ENCODE peak calls at places on chromosome 14, in five cellular contexts. T is HepG2, Q is GM12878, B is SK-N-SH, V is K562. E is an unnamed sample.

GRCh38 chr14:35050652-35051051 is 4.6 kb downstream of the FAM177A1 start:
- DNase-seq in V (peak; percentile 70), T (peak; percentile 87), Q (no peak), B (no peak), E (peak; percentile 72)

GRCh38 chr14:91357731-91358319 is 59.8 kb downstream of the CCDC88C start:
- DNase-seq in T (no peak), B (no peak), V (no peak), Q (no peak), E (no peak)

GRCh38 chr14:103185051-103186027 is 62.1 kb downstream of the TNFAIP2 start:
- DNase-seq in T (peak; percentile 27), V (no peak), B (peak; percentile 65), Q (no peak), E (peak; percentile 38)

GRCh38 chr14:55705651-55706340 is 125.8 kb downstream of the KTN1 start:
- DNase-seq in V (no peak), T (peak; percentile 6), Q (no peak), B (no peak), E (no peak)

GRCh38 chr14:68146812-68147211 is 327.2 kb downstream of the RAD51B start:
- DNase-seq in T (no peak), B (no peak), Q (no peak), V (no peak), E (peak; percentile 96)

GRCh38 chr14:49992901-49993335 is 100.0 kb downstream of the ARF6 start:
- DNase-seq in V (no peak), T (peak; percentile 86), Q (peak; percentile 87), B (no peak), E (peak; percentile 91)

GRCh38 chr14:58898655-58899316 is 261.0 kb downstream of the DACT1 start:
- DNase-seq in Q (no peak), V (no peak), B (no peak), T (no peak), E (peak; percentile 97)

GRCh38 chr14:21095430-21096205 is 2.8 kb downstream of the ZNF219 start:
- DNase-seq in Q (no peak), T (no peak), B (peak; percentile 19), V (no peak), E (peak; percentile 51)

GRCh38 chr14:75333523-75334190 is 55.0 kb downstream of the FOS start:
- DNase-seq in B (no peak), V (no peak), T (no peak), Q (no peak), E (no peak)

GRCh38 chr14:80981673-80982072 is 26.3 kb downstream of the TSHR start:
- DNase-seq in B (no peak), T (no peak), Q (no peak), V (no peak), E (no peak)

GRCh38 chr14:80981156-80981555 is 25.7 kb downstream of the TSHR start:
- DNase-seq in V (no peak), T (no peak), B (no peak), Q (no peak), E (no peak)

GRCh38 chr14:80979951-80980350 is 24.5 kb downstream of the TSHR start:
- DNase-seq in Q (no peak), B (no peak), T (no peak), V (no peak), E (no peak)

GRCh38 chr14:80978403-80978802 is 23.0 kb downstream of the TSHR start:
- DNase-seq in V (no peak), B (peak; percentile 19), T (no peak), Q (no peak), E (no peak)

GRCh38 chr14:80982711-80983110 is 27.3 kb downstream of the TSHR start:
- DNase-seq in B (no peak), Q (no peak), T (no peak), V (no peak), E (no peak)
- TF ChIP-seq MXI1 in B (no peak), Q (no peak), T (no peak), V (no peak), E (no peak)

GRCh38 chr14:104580961-104581360 is 1.4 kb downstream of the C14orf180 start:
- DNase-seq in V (no peak), Q (no peak), B (peak; percentile 83), T (no peak), E (peak; percentile 4)
- TF ChIP-seq MXI1 in V (no peak), Q (no peak), B (peak; percentile 46), T (no peak), E (no peak)

GRCh38 chr14:92985521-92985920 is 62.6 kb downstream of the CHGA start:
- DNase-seq in T (no peak), B (no peak), Q (no peak), V (no peak), E (no peak)

GRCh38 chr14:92987148-92987570 is 64.2 kb downstream of the CHGA start:
- DNase-seq in V (no peak), Q (no peak), B (no peak), T (no peak), E (no peak)

GRCh38 chr14:92984896-92985295 is 61.9 kb downstream of the CHGA start:
- DNase-seq in T (peak; percentile 99), B (no peak), V (no peak), Q (no peak), E (no peak)

GRCh38 chr14:92987713-92988510 is 65.0 kb downstream of the CHGA start:
- DNase-seq in Q (no peak), V (no peak), T (no peak), B (peak; percentile 88), E (no peak)

GRCh38 chr14:92986254-92987147 is 63.6 kb downstream of the CHGA start:
- DNase-seq in Q (no peak), T (peak; percentile 92), B (peak; percentile 69), V (no peak), E (peak; percentile 70)
- TF ChIP-seq MXI1 in Q (no peak), T (no peak), B (no peak), V (no peak), E (no peak)

GRCh38 chr14:65185859-65186258 is 83.5 kb upstream of the MAX start:
- DNase-seq in Q (no peak), V (no peak), T (no peak), B (no peak), E (no peak)

GRCh38 chr14:65177551-65177950 is 75.2 kb upstream of the MAX start:
- DNase-seq in T (no peak), B (no peak), V (no peak), Q (no peak), E (no peak)

GRCh38 chr14:65184032-65184764 is 81.9 kb upstream of the MAX start:
- DNase-seq in Q (no peak), V (no peak), B (no peak), T (no peak), E (peak; percentile 32)

GRCh38 chr14:65180725-65181025 is 78.4 kb upstream of the MAX start:
- DNase-seq in B (no peak), V (no peak), Q (no peak), T (no peak), E (no peak)

GRCh38 chr14:65179918-65180724 is 77.8 kb upstream of the MAX start:
- DNase-seq in V (no peak), T (no peak), Q (peak; percentile 94), B (no peak), E (peak; percentile 89)
- TF ChIP-seq MXI1 in V (no peak), T (no peak), Q (peak; percentile 31), B (no peak), E (no peak)

GRCh38 chr14:96176811-96177211 is 27.8 kb upstream of the BDKRB2 start:
- DNase-seq in T (no peak), B (no peak), V (no peak), Q (no peak), E (peak; percentile 91)

GRCh38 chr14:96178674-96179321 is 25.8 kb upstream of the BDKRB2 start:
- DNase-seq in Q (no peak), V (no peak), B (no peak), T (no peak), E (peak; percentile 62)

GRCh38 chr14:96173646-96174475 is 30.8 kb upstream of the BDKRB2 start:
- DNase-seq in V (no peak), B (no peak), T (no peak), Q (no peak), E (no peak)

GRCh38 chr14:96177766-96178377 is 26.8 kb upstream of the BDKRB2 start:
- DNase-seq in T (no peak), Q (no peak), V (no peak), B (no peak), E (no peak)

DNA sequence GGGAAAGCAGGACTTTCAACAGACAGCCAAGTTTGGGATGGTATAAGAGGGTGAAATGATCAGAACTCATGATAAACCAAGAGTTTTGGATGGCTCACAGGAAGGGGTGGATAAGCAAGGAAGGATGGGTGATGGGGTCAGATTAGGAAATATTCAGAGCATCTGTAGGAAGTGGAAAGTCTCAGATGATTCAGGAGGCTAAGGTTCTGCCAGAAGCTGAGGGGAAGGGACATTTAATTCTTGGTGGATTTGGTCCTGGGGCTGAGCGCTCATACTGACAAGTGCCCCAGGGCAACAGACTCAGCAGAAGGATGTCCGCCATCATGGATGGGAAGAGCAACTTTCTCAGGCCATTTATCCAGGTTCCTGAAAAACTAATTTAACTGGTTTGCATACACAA is 28.4 kb upstream of the BDKRB2 start:
- DNase-seq in Q (no peak), T (no peak), B (no peak), V (no peak), E (peak; percentile 73)
- TF ChIP-seq MXI1 in Q (no peak), T (no peak), B (no peak), V (no peak), E (no peak)

E was measured in IMR-90.